ENCODE peak calls at places on chromosome 16, in six cellular contexts. One of them, this sample, is unnamed.

GRCh38 chr16:84065536-84066132 is 23.0 kb upstream of the SLC38A8 start:
- DNase-seq in GM06990: no peak
- DNase-seq in fibroblast of lung: peak; percentile 44
- DNase-seq in skeletal muscle cell: no peak
- DNase-seq in COLO829: peak; percentile 29
- DNase-seq in NCI-H345: peak; percentile 7
- DNase-seq in this sample: peak; percentile 45

GRCh38 chr16:3804426-3805016 is 76.0 kb downstream of the CREBBP start:
- DNase-seq in GM06990: no peak
- DNase-seq in fibroblast of lung: no peak
- DNase-seq in skeletal muscle cell: no peak
- DNase-seq in COLO829: no peak
- DNase-seq in NCI-H345: no peak
- DNase-seq in this sample: no peak

GRCh38 chr16:24538756-24539294 is 541 bp upstream of the RBBP6 start:
- DNase-seq in fibroblast of lung: no peak
- DNase-seq in skeletal muscle cell: no peak
- DNase-seq in NCI-H345: no peak
- DNase-seq in GM06990: no peak
- DNase-seq in COLO829: peak; percentile 75
- DNase-seq in this sample: no peak

GRCh38 chr16:3086596-3087242 is 12.4 kb downstream of the ZSCAN10 start:
- DNase-seq in fibroblast of lung: no peak
- DNase-seq in NCI-H345: no peak
- DNase-seq in COLO829: no peak
- DNase-seq in skeletal muscle cell: no peak
- DNase-seq in GM06990: no peak
- DNase-seq in this sample: no peak

GRCh38 chr16:74627506-74628220 is 20.7 kb upstream of the GLG1 start:
- DNase-seq in GM06990: no peak
- DNase-seq in fibroblast of lung: peak; percentile 29
- DNase-seq in COLO829: no peak
- DNase-seq in NCI-H345: no peak
- DNase-seq in skeletal muscle cell: no peak
- DNase-seq in this sample: no peak

GRCh38 chr16:51431517-51432241 is 280.6 kb upstream of the SALL1 start:
- DNase-seq in GM06990: no peak
- DNase-seq in COLO829: peak; percentile 33
- DNase-seq in skeletal muscle cell: peak; percentile 97
- DNase-seq in NCI-H345: no peak
- DNase-seq in fibroblast of lung: peak; percentile 100
- DNase-seq in this sample: peak; percentile 92

GRCh38 chr16:12589676-12590075 is 214.0 kb downstream of the CPPED1 start:
- DNase-seq in NCI-H345: no peak
- DNase-seq in skeletal muscle cell: no peak
- DNase-seq in COLO829: no peak
- DNase-seq in fibroblast of lung: no peak
- DNase-seq in GM06990: no peak
- DNase-seq in this sample: no peak

GRCh38 chr16:71853413-71853812 is 7.6 kb downstream of the ATXN1L start:
- DNase-seq in skeletal muscle cell: no peak
- DNase-seq in NCI-H345: no peak
- DNase-seq in fibroblast of lung: no peak
- DNase-seq in GM06990: no peak
- DNase-seq in COLO829: no peak
- DNase-seq in this sample: no peak

GRCh38 chr16:57752581-57753447 is 17.2 kb downstream of the KATNB1 start:
- DNase-seq in GM06990: no peak
- DNase-seq in NCI-H345: no peak
- DNase-seq in COLO829: no peak
- DNase-seq in fibroblast of lung: no peak
- DNase-seq in skeletal muscle cell: no peak
- DNase-seq in this sample: no peak

GRCh38 chr16:53518550-53519416 is 15.8 kb upstream of the AKTIP start:
- DNase-seq in GM06990: peak; percentile 66
- DNase-seq in NCI-H345: no peak
- DNase-seq in skeletal muscle cell: peak; percentile 54
- DNase-seq in fibroblast of lung: peak; percentile 37
- DNase-seq in COLO829: peak; percentile 22
- DNase-seq in this sample: no peak

GRCh38 chr16:52705192-52705591 is 158.2 kb upstream of the TOX3 start:
- DNase-seq in fibroblast of lung: no peak
- DNase-seq in COLO829: no peak
- DNase-seq in NCI-H345: no peak
- DNase-seq in skeletal muscle cell: no peak
- DNase-seq in GM06990: no peak
- DNase-seq in this sample: no peak

GRCh38 chr16:10065014-10065413 is 117.2 kb downstream of the GRIN2A start:
- DNase-seq in skeletal muscle cell: no peak
- DNase-seq in NCI-H345: no peak
- DNase-seq in fibroblast of lung: no peak
- DNase-seq in COLO829: no peak
- DNase-seq in GM06990: no peak
- DNase-seq in this sample: no peak